ENCODE peak calls at places on chromosome 17, in four cellular contexts. H, G, Z and M are unnamed samples.

GRCh38 chr17:27475981-27476895 is 20.0 kb downstream of the KSR1 start:
- DNase-seq in H (no peak), G (no peak), Z (no peak), M (no peak)

GRCh38 chr17:7404737-7405412 is 978 bp upstream of the TMEM256 start:
- DNase-seq in H (peak; percentile 90), G (no peak), Z (peak; percentile 71), M (peak; percentile 93)

GRCh38 chr17:20063665-20064648 is 54.8 kb downstream of the SPECC1 start:
- DNase-seq in H (peak; percentile 93), G (peak; percentile 51), Z (no peak), M (peak; percentile 94)

GRCh38 chr17:70613681-70614080 is 444.3 kb downstream of the KCNJ2 start:
- DNase-seq in H (no peak), G (no peak), Z (no peak), M (no peak)

GRCh38 chr17:21242780-21243515 is 10.3 kb downstream of the NATD1 start:
- DNase-seq in H (no peak), G (no peak), Z (no peak), M (no peak)

GRCh38 chr17:8057691-8058114 is 18.8 kb downstream of the ALOX15B start:
- DNase-seq in H (peak; percentile 67), G (peak; percentile 72), Z (peak; percentile 52), M (no peak)

GRCh38 chr17:72603346-72604242 is 482.8 kb downstream of the SOX9 start:
- DNase-seq in H (no peak), G (no peak), Z (no peak), M (no peak)

GRCh38 chr17:76314392-76315227 is 6.5 kb upstream of the QRICH2 start:
- DNase-seq in H (no peak), G (peak; percentile 40), Z (no peak), M (no peak)

GRCh38 chr17:47733047-47733413 is at the start of gene TBX21:
- DNase-seq in H (peak; percentile 79), G (peak; percentile 41), Z (peak; percentile 89), M (no peak)

GRCh38 chr17:80118601-80119270 is 17.4 kb downstream of the GAA start:
- DNase-seq in H (peak; percentile 56), G (no peak), Z (no peak), M (no peak)

GRCh38 chr17:32794533-32795246 is 82.2 kb downstream of the MYO1D start:
- DNase-seq in H (no peak), G (no peak), Z (peak; percentile 49), M (no peak)

GRCh38 chr17:1033503-1033902 is 36.6 kb downstream of the TIMM22 start:
- DNase-seq in H (no peak), G (no peak), Z (no peak), M (no peak)

GRCh38 chr17:68603027-68603426 is 1.9 kb upstream of the FAM20A start:
- DNase-seq in H (no peak), G (no peak), Z (no peak), M (peak; percentile 90)

GRCh38 chr17:81411305-81411704 is 16.0 kb downstream of the BAHCC1 start:
- DNase-seq in H (no peak), G (no peak), Z (no peak), M (no peak)

GRCh38 chr17:73292031-73292531 is 19.7 kb downstream of the CDC42EP4 start:
- DNase-seq in H (no peak), G (no peak), Z (no peak), M (no peak)

GRCh38 chr17:50638851-50639767 is 4.4 kb downstream of the ABCC3 start:
- DNase-seq in H (peak; percentile 89), G (peak; percentile 96), Z (no peak), M (no peak)

GRCh38 chr17:31549121-31549524 is 157.6 kb downstream of the RAB11FIP4 start:
- DNase-seq in H (no peak), G (no peak), Z (no peak), M (no peak)

GRCh38 chr17:82320956-82321927 is 3.8 kb upstream of the CD7 start:
- DNase-seq in H (no peak), G (no peak), Z (peak; percentile 87), M (no peak)

DNA sequence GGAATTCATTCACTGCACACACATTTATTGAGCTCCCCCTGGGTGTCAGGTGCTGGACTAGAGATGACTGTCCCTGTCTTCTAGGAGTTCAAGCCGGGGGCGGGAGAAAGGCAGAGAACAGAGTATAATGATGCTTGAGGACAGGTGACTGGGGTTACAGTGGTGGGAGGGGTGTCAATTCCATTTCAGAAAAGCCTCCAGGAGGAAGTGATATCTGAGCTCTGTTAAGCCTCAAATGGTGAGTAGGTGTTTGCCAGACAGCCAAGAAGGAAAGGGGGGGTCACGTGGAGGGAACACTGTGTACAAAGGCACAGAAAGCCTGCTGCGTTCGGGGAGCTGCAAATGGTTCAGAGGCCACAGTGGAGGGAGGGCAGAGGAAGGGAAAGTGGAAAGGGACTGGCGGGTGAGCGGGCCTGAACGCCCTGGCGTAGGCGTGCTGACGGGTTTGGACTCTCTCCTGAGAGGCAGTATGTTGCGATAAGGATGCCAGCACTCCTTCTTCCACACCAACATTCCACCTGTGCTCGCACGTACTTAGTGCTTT is 9.7 kb upstream of the NXPH3 start:
- DNase-seq in H (no peak), G (peak; percentile 85), Z (no peak), M (peak; percentile 96)
- TF ChIP-seq POLR2AphosphoS5 in H (no peak), G (peak; percentile 92), Z (no peak), M (peak; percentile 95)

GRCh38 chr17:13405807-13406206 is 195.9 kb downstream of the HS3ST3A1 start:
- DNase-seq in H (no peak), G (no peak), Z (no peak), M (no peak)
- H3K4me1 ChIP-seq in H (no peaks in the 10 kb centered on the region), G (no peaks in the 10 kb centered on the region), Z (no peaks in the 10 kb centered on the region), M (no peaks in the 10 kb centered on the region)

GRCh38 chr17:65046236-65046635 is 10.3 kb downstream of the GNA13 start:
- DNase-seq in H (no peak), G (no peak), Z (no peak), M (no peak)
- H3K27ac ChIP-seq in H (no peak overlapping the region), G (no peak overlapping the region), Z (no peak overlapping the region), M (peak overlapping the region; percentile 33)

DNA sequence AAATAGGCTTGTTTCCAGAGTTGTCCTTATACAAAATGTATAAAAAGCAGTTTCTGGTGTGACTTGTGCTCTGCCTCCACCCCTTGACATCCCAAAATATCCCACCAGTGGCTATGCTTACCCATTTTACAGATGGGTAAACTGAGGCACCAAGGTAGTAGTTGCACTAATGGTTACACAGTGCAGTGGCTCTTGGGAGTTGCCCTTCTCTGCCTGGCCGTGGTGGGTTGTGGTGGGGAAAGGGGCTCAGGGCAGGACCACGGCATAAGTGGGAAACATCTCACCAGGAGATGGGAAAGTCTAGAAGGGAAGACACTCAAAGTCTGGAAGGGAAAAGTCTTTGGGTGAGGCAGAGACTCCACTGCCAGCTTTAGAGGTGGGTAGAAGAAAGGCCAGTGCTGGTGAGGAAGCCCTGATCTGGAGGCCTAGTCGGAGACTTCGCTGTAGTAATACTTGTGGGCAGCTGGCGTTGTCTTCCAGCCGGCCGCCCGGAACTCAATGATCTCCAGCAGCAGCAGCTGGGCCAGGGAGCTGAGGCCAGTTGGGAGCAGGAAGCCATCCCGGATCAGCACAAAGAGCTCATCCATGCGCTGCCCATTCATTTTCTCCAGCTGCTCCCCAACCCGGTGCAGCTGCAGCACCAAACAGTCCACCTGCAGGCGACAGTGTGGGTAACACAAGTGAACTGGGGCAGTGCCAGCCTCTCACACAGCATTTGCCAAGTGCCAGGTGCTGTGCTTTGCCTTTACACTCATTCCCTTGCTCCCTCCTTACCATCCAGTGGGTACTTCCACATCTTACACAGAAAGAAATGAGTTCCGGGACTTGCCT is 4.5 kb downstream of the MIF4GD start:
- DNase-seq in H (no peak), G (no peak), Z (no peak), M (no peak)
- TF ChIP-seq POLR2AphosphoS5 in H (no peak), G (no peak), Z (no peak), M (no peak)

DNA sequence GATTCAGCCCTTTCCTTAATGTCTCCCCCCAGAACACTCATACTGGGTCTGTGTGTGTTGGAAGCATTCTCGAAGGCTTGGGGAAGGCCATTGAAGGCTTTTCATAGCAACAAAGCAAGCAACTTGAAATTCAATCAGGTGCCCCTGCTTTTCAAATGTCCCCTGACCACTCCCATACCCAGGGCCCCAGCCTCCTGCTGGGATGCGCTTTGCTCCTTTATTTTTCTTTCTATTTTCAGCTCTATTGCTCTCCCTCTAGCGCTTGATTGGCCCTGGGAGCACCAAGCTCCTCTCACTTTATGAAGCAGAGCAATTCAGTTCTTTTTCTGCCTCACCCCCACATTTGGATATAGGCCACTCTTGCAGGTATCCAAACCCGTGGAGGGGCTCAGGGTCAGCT is 92.0 kb downstream of the WSCD1 start:
- DNase-seq in H (no peak), G (no peak), Z (no peak), M (no peak)
- H3K4me1 ChIP-seq in H (no peaks in the 10 kb centered on the region), G (no peaks in the 10 kb centered on the region), Z (no peaks in the 10 kb centered on the region), M (no peaks in the 10 kb centered on the region)

GRCh38 chr17:39563476-39563875 is 44.2 kb downstream of the NEUROD2 start:
- DNase-seq in H (no peak), G (no peak), Z (no peak), M (no peak)
- H3K27ac ChIP-seq in H (no peak overlapping the region), G (no peak overlapping the region), Z (no peak overlapping the region), M (no peak overlapping the region)

GRCh38 chr17:18964018-18964351 is 12.0 kb downstream of the SLC5A10 start:
- DNase-seq in H (no peak), G (no peak), Z (no peak), M (no peak)
- TF ChIP-seq POLR2AphosphoS5 in H (no peak), G (no peak), Z (no peak), M (no peak)

GRCh38 chr17:77453613-77454559 is 313.1 kb downstream of the SEC14L1 start:
- DNase-seq in H (no peak), G (peak; percentile 90), Z (peak; percentile 57), M (no peak)

GRCh38 chr17:77454560-77455095 is 313.9 kb downstream of the SEC14L1 start:
- DNase-seq in H (no peak), G (no peak), Z (no peak), M (no peak)

GRCh38 chr17:77455878-77456234 is 315.1 kb downstream of the SEC14L1 start:
- DNase-seq in H (no peak), G (no peak), Z (no peak), M (no peak)

GRCh38 chr17:77456271-77456950 is 315.6 kb downstream of the SEC14L1 start:
- DNase-seq in H (no peak), G (no peak), Z (no peak), M (no peak)

GRCh38 chr17:77455111-77455877 is 314.5 kb downstream of the SEC14L1 start:
- DNase-seq in H (no peak), G (no peak), Z (no peak), M (no peak)
- H3K4me1 ChIP-seq in H (peaks cover 100% of the 10 kb centered on the region), G (peaks cover 45% of the 10 kb centered on the region), Z (peaks cover 87% of the 10 kb centered on the region), M (peaks cover 75% of the 10 kb centered on the region)